ENCODE peak calls at places on chromosomes 2 and 18, in ten cellular contexts. G is HepG2; V is CD4-positive, alpha-beta T cell; H is heart right ventricle; Q is pancreas; N is Peyer's patch; K is HFFc6; J is HL-60; R is GM23338; O is CD8-positive, alpha-beta T cell. A is an unnamed sample.

GRCh38 chr2:118639371-118639770 is 208.1 kb downstream of the EN1 start:
- DNase-seq in G (no peak), V (no peak), H (no peak), Q (no peak), N (no peak), K (no peak), J (no peak), R (no peak), O (no peak), A (no peak)

GRCh38 chr2:428591-428990 is 140.7 kb upstream of the ALKAL2 start:
- DNase-seq in G (no peak), V (no peak), H (no peak), Q (no peak), N (no peak), K (no peak), J (no peak), R (no peak), O (no peak), A (no peak)

GRCh38 chr2:171478345-171478744 is 43.9 kb upstream of the CYBRD1 start:
- DNase-seq in G (no peak), V (no peak), H (no peak), Q (no peak), N (no peak), K (peak; percentile 16), J (no peak), R (no peak), O (no peak), A (no peak)

GRCh38 chr2:53437371-53437770 is 330.2 kb upstream of the CHAC2 start:
- DNase-seq in G (no peak), V (no peak), H (no peak), Q (no peak), N (no peak), K (peak; percentile 27), J (no peak), R (no peak), O (no peak), A (no peak)

GRCh38 chr18:40012931-40013609 is 1942.0 kb upstream of the PIK3C3 start:
- DNase-seq in G (no peak), V (no peak), H (no peak), Q (no peak), N (no peak), K (no peak), J (no peak), R (no peak), O (no peak), A (no peak)

GRCh38 chr2:183001948-183002347 is 36.3 kb downstream of the NCKAP1 start:
- DNase-seq in G (no peak), V (no peak), H (no peak), Q (no peak), N (no peak), K (no peak), J (no peak), R (peak; percentile 18), O (no peak), A (no peak)

GRCh38 chr2:10064932-10065682 is 15.1 kb downstream of the CYS1 start:
- DNase-seq in G (no peak), V (no peak), H (no peak), Q (no peak), N (no peak), K (no peak), J (peak; percentile 28), R (no peak), O (no peak), A (no peak)

GRCh38 chr2:153870308-153870707 is 1.4 kb upstream of the GALNT13 start:
- DNase-seq in G (peak; percentile 45), V (no peak), H (no peak), Q (no peak), N (no peak), K (no peak), J (no peak), R (peak; percentile 3), O (no peak), A (no peak)

GRCh38 chr2:236748385-236748784 is 178.8 kb downstream of the ACKR3 start:
- DNase-seq in G (no peak), V (no peak), H (no peak), Q (no peak), N (no peak), K (no peak), J (peak; percentile 55), R (no peak), O (no peak), A (no peak)

GRCh38 chr18:31199190-31199769 is 36.6 kb upstream of the DSC1 start:
- DNase-seq in G (no peak), V (no peak), H (no peak), Q (no peak), N (no peak), K (no peak), J (peak; percentile 72), R (no peak), O (no peak), A (no peak)

GRCh38 chr18:32920796-32921787 is 148.3 kb upstream of the KLHL14 start:
- DNase-seq in G (peak; percentile 70), V (no peak), H (no peak), Q (no peak), N (no peak), K (peak; percentile 39), J (peak; percentile 36), R (no peak), O (no peak), A (no peak)

GRCh38 chr2:37085731-37086147 is 1.4 kb downstream of the GPATCH11 start:
- DNase-seq in G (no peak), V (no peak), H (no peak), Q (no peak), N (no peak), K (peak; percentile 94), J (no peak), R (no peak), O (no peak), A (no peak)

GRCh38 chr2:73700661-73701447 is 36.3 kb downstream of the TPRKB start:
- DNase-seq in G (no peak), V (no peak), H (no peak), Q (no peak), N (no peak), K (no peak), J (peak; percentile 31), R (no peak), O (no peak), A (no peak)

DNA sequence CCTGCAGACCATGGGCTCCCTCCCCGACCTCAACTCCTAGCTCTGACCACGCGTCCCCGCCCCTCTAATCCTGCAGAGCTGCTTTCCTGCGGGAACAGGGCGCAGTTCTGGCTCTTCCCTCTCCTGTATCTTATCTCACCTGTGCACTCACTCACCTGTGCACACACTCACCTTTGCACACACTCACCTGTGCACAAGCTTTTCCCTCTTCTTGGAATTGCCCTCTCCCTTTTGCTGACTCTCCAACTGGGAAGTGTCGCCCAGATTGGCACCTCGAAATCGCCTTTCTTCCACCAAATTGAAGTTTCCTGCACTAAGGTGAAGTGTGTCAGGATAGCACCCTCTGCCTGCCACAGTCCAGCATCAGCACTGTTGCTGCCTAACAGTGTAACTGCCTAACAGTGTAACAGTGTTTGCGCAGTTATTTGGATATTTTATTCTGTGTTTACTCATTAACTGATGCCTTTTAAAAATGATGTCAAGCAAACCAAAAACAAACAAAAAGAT is 585 bp upstream of the CMPK2 start:
- DNase-seq in G (peak; percentile 24), V (peak; percentile 14), H (no peak), Q (peak; percentile 38), N (peak; percentile 39), K (no peak), J (peak; percentile 59), R (peak; percentile 50), O (peak; percentile 48), A (peak; percentile 4)
- TF ChIP-seq CTCF in G (peak; percentile 61), V (peak; percentile 69), H (peak; percentile 27), Q (no peak), N (peak; percentile 51), K (no peak), J (peak; percentile 39), R (peak; percentile 46), O (peak; percentile 41), A (peak; percentile 61)

GRCh38 chr18:8426401-8426800 is 182.8 kb upstream of the RAB12 start:
- DNase-seq in G (peak; percentile 24), V (no peak), H (no peak), Q (no peak), N (no peak), K (no peak), J (no peak), R (peak; percentile 70), O (no peak), A (peak; percentile 38)
- TF ChIP-seq CTCF in G (peak; percentile 72), V (no peak), H (peak; percentile 15), Q (no peak), N (no peak), K (peak; percentile 77), J (peak; percentile 32), R (peak; percentile 72), O (no peak), A (peak; percentile 49)

GRCh38 chr2:22623620-22624019 is 761.4 kb upstream of the KLHL29 start:
- DNase-seq in G (no peak), V (no peak), H (no peak), Q (no peak), N (no peak), K (no peak), J (no peak), R (no peak), O (no peak), A (no peak)

GRCh38 chr2:22628183-22628582 is 756.8 kb upstream of the KLHL29 start:
- DNase-seq in G (no peak), V (no peak), H (no peak), Q (no peak), N (no peak), K (no peak), J (no peak), R (no peak), O (no peak), A (no peak)

GRCh38 chr2:22626621-22627020 is 758.4 kb upstream of the KLHL29 start:
- DNase-seq in G (no peak), V (no peak), H (no peak), Q (no peak), N (no peak), K (no peak), J (no peak), R (peak; percentile 70), O (no peak), A (no peak)
- TF ChIP-seq CTCF in G (no peak), V (no peak), H (no peak), Q (no peak), N (no peak), K (no peak), J (peak; percentile 8), R (peak; percentile 56), O (no peak), A (peak; percentile 20)

GRCh38 chr2:238265605-238266004 is 22.8 kb downstream of the PER2 start:
- DNase-seq in G (no peak), V (no peak), H (no peak), Q (no peak), N (no peak), K (no peak), J (no peak), R (no peak), O (no peak), A (no peak)

GRCh38 chr2:238262496-238263122 is 22.8 kb upstream of the HES6 start:
- DNase-seq in G (no peak), V (no peak), H (no peak), Q (no peak), N (no peak), K (no peak), J (no peak), R (no peak), O (no peak), A (no peak)

GRCh38 chr2:238261718-238262375 is 22.0 kb upstream of the HES6 start:
- DNase-seq in G (no peak), V (no peak), H (peak; percentile 1), Q (no peak), N (no peak), K (no peak), J (no peak), R (no peak), O (no peak), A (no peak)

GRCh38 chr2:238264072-238264460 is 24.2 kb upstream of the HES6 start:
- DNase-seq in G (no peak), V (no peak), H (no peak), Q (no peak), N (no peak), K (no peak), J (no peak), R (no peak), O (no peak), A (no peak)

GRCh38 chr2:238263204-238264071 is 23.6 kb upstream of the HES6 start:
- DNase-seq in G (peak; percentile 98), V (peak; percentile 68), H (peak; percentile 92), Q (peak; percentile 83), N (peak; percentile 78), K (peak; percentile 90), J (peak; percentile 89), R (peak; percentile 92), O (peak; percentile 72), A (peak; percentile 84)
- TF ChIP-seq CTCF in G (peak; percentile 93), V (peak; percentile 85), H (peak; percentile 82), Q (peak; percentile 63), N (peak; percentile 91), K (peak; percentile 91), J (peak; percentile 70), R (peak; percentile 84), O (peak; percentile 78), A (peak; percentile 88)

A was measured in neural crest cell.